ENCODE peak calls at places on chromosomes 4 and X, in nine cellular contexts. One of them, this sample, is unnamed.

GRCh38 chrX:30910124-30910860 is 21.2 kb upstream of the TAB3 start:
- DNase-seq in right atrium auricular region: no peak
- DNase-seq in Calu3: no peak
- DNase-seq in activated CD8-positive, alpha-beta memory T cell treated with anti-CD3 and anti-CD28 coated beads, Interleukin-2, amount 10 ng/mL, durations not matched to agents 7 days and 5 days: peak
- DNase-seq in SHP77: no peak
- DNase-seq in NCI-H748 treated with DMSO at 0.1 percent for 48 hours: no peak
- DNase-seq in heart right ventricle: no peak
- DNase-seq in hepatocyte: no peak
- DNase-seq in mucosa of descending colon: no peak
- DNase-seq in this sample: no peak

GRCh38 chrX:39327255-39327654 is 526.0 kb downstream of the MID1IP1 start:
- DNase-seq in right atrium auricular region: no peak
- DNase-seq in Calu3: no peak
- DNase-seq in activated CD8-positive, alpha-beta memory T cell treated with anti-CD3 and anti-CD28 coated beads, Interleukin-2, amount 10 ng/mL, durations not matched to agents 7 days and 5 days: no peak
- DNase-seq in SHP77: no peak
- DNase-seq in NCI-H748 treated with DMSO at 0.1 percent for 48 hours: no peak
- DNase-seq in heart right ventricle: no peak
- DNase-seq in hepatocyte: no peak
- DNase-seq in mucosa of descending colon: no peak
- DNase-seq in this sample: no peak

GRCh38 chr4:122341906-122342305 is 36.9 kb upstream of the ADAD1 start:
- DNase-seq in right atrium auricular region: no peak
- DNase-seq in Calu3: peak
- DNase-seq in activated CD8-positive, alpha-beta memory T cell treated with anti-CD3 and anti-CD28 coated beads, Interleukin-2, amount 10 ng/mL, durations not matched to agents 7 days and 5 days: no peak
- DNase-seq in SHP77: no peak
- DNase-seq in NCI-H748 treated with DMSO at 0.1 percent for 48 hours: no peak
- DNase-seq in heart right ventricle: no peak
- DNase-seq in hepatocyte: peak
- DNase-seq in mucosa of descending colon: no peak
- DNase-seq in this sample: no peak

GRCh38 chrX:153649915-153650782 is 3.1 kb downstream of the DUSP9 start:
- DNase-seq in right atrium auricular region: no peak
- DNase-seq in Calu3: no peak
- DNase-seq in activated CD8-positive, alpha-beta memory T cell treated with anti-CD3 and anti-CD28 coated beads, Interleukin-2, amount 10 ng/mL, durations not matched to agents 7 days and 5 days: no peak
- DNase-seq in SHP77: no peak
- DNase-seq in NCI-H748 treated with DMSO at 0.1 percent for 48 hours: no peak
- DNase-seq in heart right ventricle: no peak
- DNase-seq in hepatocyte: no peak
- DNase-seq in mucosa of descending colon: no peak
- DNase-seq in this sample: no peak

GRCh38 chr4:156957558-156957957 is 14.0 kb downstream of the PDGFC start:
- DNase-seq in right atrium auricular region: no peak
- DNase-seq in Calu3: no peak
- DNase-seq in activated CD8-positive, alpha-beta memory T cell treated with anti-CD3 and anti-CD28 coated beads, Interleukin-2, amount 10 ng/mL, durations not matched to agents 7 days and 5 days: no peak
- DNase-seq in SHP77: no peak
- DNase-seq in NCI-H748 treated with DMSO at 0.1 percent for 48 hours: no peak
- DNase-seq in heart right ventricle: no peak
- DNase-seq in hepatocyte: no peak
- DNase-seq in mucosa of descending colon: no peak
- DNase-seq in this sample: no peak

GRCh38 chr4:48346594-48346993 is 5.3 kb downstream of the SLAIN2 start:
- DNase-seq in right atrium auricular region: no peak
- DNase-seq in Calu3: no peak
- DNase-seq in activated CD8-positive, alpha-beta memory T cell treated with anti-CD3 and anti-CD28 coated beads, Interleukin-2, amount 10 ng/mL, durations not matched to agents 7 days and 5 days: no peak
- DNase-seq in SHP77: no peak
- DNase-seq in NCI-H748 treated with DMSO at 0.1 percent for 48 hours: no peak
- DNase-seq in heart right ventricle: no peak
- DNase-seq in hepatocyte: no peak
- DNase-seq in mucosa of descending colon: no peak
- DNase-seq in this sample: no peak

GRCh38 chr4:169397762-169398161 is 127.0 kb upstream of the SH3RF1 start:
- DNase-seq in right atrium auricular region: no peak
- DNase-seq in Calu3: no peak
- DNase-seq in activated CD8-positive, alpha-beta memory T cell treated with anti-CD3 and anti-CD28 coated beads, Interleukin-2, amount 10 ng/mL, durations not matched to agents 7 days and 5 days: no peak
- DNase-seq in SHP77: no peak
- DNase-seq in NCI-H748 treated with DMSO at 0.1 percent for 48 hours: no peak
- DNase-seq in heart right ventricle: no peak
- DNase-seq in hepatocyte: no peak
- DNase-seq in mucosa of descending colon: no peak
- DNase-seq in this sample: no peak

GRCh38 chrX:148500428-148501120 is at the start of gene AFF2:
- DNase-seq in right atrium auricular region: no peak
- DNase-seq in Calu3: peak
- DNase-seq in activated CD8-positive, alpha-beta memory T cell treated with anti-CD3 and anti-CD28 coated beads, Interleukin-2, amount 10 ng/mL, durations not matched to agents 7 days and 5 days: no peak
- DNase-seq in SHP77: no peak
- DNase-seq in NCI-H748 treated with DMSO at 0.1 percent for 48 hours: peak
- DNase-seq in heart right ventricle: peak
- DNase-seq in hepatocyte: peak
- DNase-seq in mucosa of descending colon: peak
- DNase-seq in this sample: no peak

GRCh38 chrX:129540725-129541184 is 696 bp downstream of the OCRL start:
- DNase-seq in right atrium auricular region: no peak
- DNase-seq in Calu3: peak
- DNase-seq in activated CD8-positive, alpha-beta memory T cell treated with anti-CD3 and anti-CD28 coated beads, Interleukin-2, amount 10 ng/mL, durations not matched to agents 7 days and 5 days: no peak
- DNase-seq in SHP77: no peak
- DNase-seq in NCI-H748 treated with DMSO at 0.1 percent for 48 hours: no peak
- DNase-seq in heart right ventricle: peak
- DNase-seq in hepatocyte: peak
- DNase-seq in mucosa of descending colon: peak
- DNase-seq in this sample: no peak

GRCh38 chr4:123536225-123536624 is 139.6 kb downstream of the SPRY1 start:
- DNase-seq in right atrium auricular region: no peak
- DNase-seq in Calu3: no peak
- DNase-seq in activated CD8-positive, alpha-beta memory T cell treated with anti-CD3 and anti-CD28 coated beads, Interleukin-2, amount 10 ng/mL, durations not matched to agents 7 days and 5 days: no peak
- DNase-seq in SHP77: no peak
- DNase-seq in NCI-H748 treated with DMSO at 0.1 percent for 48 hours: no peak
- DNase-seq in heart right ventricle: no peak
- DNase-seq in hepatocyte: no peak
- DNase-seq in mucosa of descending colon: no peak
- DNase-seq in this sample: no peak

GRCh38 chrX:47514553-47515235 is 31.7 kb upstream of the ZNF41 start:
- DNase-seq in right atrium auricular region: no peak
- DNase-seq in Calu3: no peak
- DNase-seq in activated CD8-positive, alpha-beta memory T cell treated with anti-CD3 and anti-CD28 coated beads, Interleukin-2, amount 10 ng/mL, durations not matched to agents 7 days and 5 days: no peak
- DNase-seq in SHP77: no peak
- DNase-seq in NCI-H748 treated with DMSO at 0.1 percent for 48 hours: no peak
- DNase-seq in heart right ventricle: no peak
- DNase-seq in hepatocyte: peak
- DNase-seq in mucosa of descending colon: no peak
- DNase-seq in this sample: no peak

GRCh38 chrX:111869639-111870034 is 6.3 kb upstream of the TRPC5OS start:
- DNase-seq in right atrium auricular region: no peak
- DNase-seq in Calu3: peak
- DNase-seq in activated CD8-positive, alpha-beta memory T cell treated with anti-CD3 and anti-CD28 coated beads, Interleukin-2, amount 10 ng/mL, durations not matched to agents 7 days and 5 days: peak
- DNase-seq in SHP77: peak
- DNase-seq in NCI-H748 treated with DMSO at 0.1 percent for 48 hours: no peak
- DNase-seq in heart right ventricle: no peak
- DNase-seq in hepatocyte: peak
- DNase-seq in mucosa of descending colon: peak
- DNase-seq in this sample: no peak

GRCh38 chrX:45697591-45697990 is 496.9 kb upstream of the DIPK2B start:
- DNase-seq in right atrium auricular region: no peak
- DNase-seq in Calu3: no peak
- DNase-seq in activated CD8-positive, alpha-beta memory T cell treated with anti-CD3 and anti-CD28 coated beads, Interleukin-2, amount 10 ng/mL, durations not matched to agents 7 days and 5 days: no peak
- DNase-seq in SHP77: no peak
- DNase-seq in NCI-H748 treated with DMSO at 0.1 percent for 48 hours: no peak
- DNase-seq in heart right ventricle: no peak
- DNase-seq in hepatocyte: no peak
- DNase-seq in mucosa of descending colon: no peak
- DNase-seq in this sample: no peak

GRCh38 chr4:83974111-83974789 is 438.3 kb downstream of the GPAT3 start:
- DNase-seq in right atrium auricular region: no peak
- DNase-seq in Calu3: no peak
- DNase-seq in activated CD8-positive, alpha-beta memory T cell treated with anti-CD3 and anti-CD28 coated beads, Interleukin-2, amount 10 ng/mL, durations not matched to agents 7 days and 5 days: no peak
- DNase-seq in SHP77: no peak
- DNase-seq in NCI-H748 treated with DMSO at 0.1 percent for 48 hours: no peak
- DNase-seq in heart right ventricle: no peak
- DNase-seq in hepatocyte: no peak
- DNase-seq in mucosa of descending colon: no peak
- DNase-seq in this sample: no peak

GRCh38 chrX:40166582-40166981 is 68.8 kb upstream of the BCOR start:
- DNase-seq in right atrium auricular region: no peak
- DNase-seq in Calu3: no peak
- DNase-seq in activated CD8-positive, alpha-beta memory T cell treated with anti-CD3 and anti-CD28 coated beads, Interleukin-2, amount 10 ng/mL, durations not matched to agents 7 days and 5 days: no peak
- DNase-seq in SHP77: no peak
- DNase-seq in NCI-H748 treated with DMSO at 0.1 percent for 48 hours: no peak
- DNase-seq in heart right ventricle: no peak
- DNase-seq in hepatocyte: peak
- DNase-seq in mucosa of descending colon: no peak
- DNase-seq in this sample: no peak

GRCh38 chrX:121671649-121672048 is 624.2 kb downstream of the GLUD2 start:
- DNase-seq in right atrium auricular region: no peak
- DNase-seq in Calu3: no peak
- DNase-seq in activated CD8-positive, alpha-beta memory T cell treated with anti-CD3 and anti-CD28 coated beads, Interleukin-2, amount 10 ng/mL, durations not matched to agents 7 days and 5 days: no peak
- DNase-seq in SHP77: no peak
- DNase-seq in NCI-H748 treated with DMSO at 0.1 percent for 48 hours: no peak
- DNase-seq in heart right ventricle: no peak
- DNase-seq in hepatocyte: no peak
- DNase-seq in mucosa of descending colon: no peak
- DNase-seq in this sample: no peak

GRCh38 chrX:108230562-108230961 is 139.0 kb downstream of the ATG4A start:
- DNase-seq in right atrium auricular region: no peak
- DNase-seq in Calu3: no peak
- DNase-seq in activated CD8-positive, alpha-beta memory T cell treated with anti-CD3 and anti-CD28 coated beads, Interleukin-2, amount 10 ng/mL, durations not matched to agents 7 days and 5 days: no peak
- DNase-seq in SHP77: no peak
- DNase-seq in NCI-H748 treated with DMSO at 0.1 percent for 48 hours: no peak
- DNase-seq in heart right ventricle: no peak
- DNase-seq in hepatocyte: no peak
- DNase-seq in mucosa of descending colon: no peak
- DNase-seq in this sample: no peak

GRCh38 chr4:2698951-2699505 is 57.1 kb downstream of the TNIP2 start:
- DNase-seq in right atrium auricular region: no peak
- DNase-seq in Calu3: no peak
- DNase-seq in activated CD8-positive, alpha-beta memory T cell treated with anti-CD3 and anti-CD28 coated beads, Interleukin-2, amount 10 ng/mL, durations not matched to agents 7 days and 5 days: no peak
- DNase-seq in SHP77: no peak
- DNase-seq in NCI-H748 treated with DMSO at 0.1 percent for 48 hours: no peak
- DNase-seq in heart right ventricle: no peak
- DNase-seq in hepatocyte: no peak
- DNase-seq in mucosa of descending colon: no peak
- DNase-seq in this sample: no peak